ENCODE peak calls at places on chromosomes 16 and 17, in six cellular contexts. F is T-helper 22 cell, Q is Kasumi-1, Z is Calu3, N is GM03348, R is AG09319. O is an unnamed sample.

GRCh38 chr16:4273858-4274291 is 1.1 kb upstream of the TFAP4 start:
- DNase-seq in Z (peak), N (peak), Q (peak), F (no peak), R (no peak), O (no peak)

GRCh38 chr17:65334391-65334790 is 197.2 kb downstream of the RGS9 start:
- DNase-seq in Q (no peak), N (no peak), R (no peak), Z (no peak), F (no peak), O (no peak)

GRCh38 chr17:37530420-37530819 is 40.7 kb downstream of the DUSP14 start:
- DNase-seq in R (no peak), Q (no peak), N (no peak), F (no peak), Z (no peak), O (no peak)

GRCh38 chr17:7719661-7720060 is 2.1 kb downstream of the DNAH2 start:
- DNase-seq in R (no peak), F (no peak), Q (no peak), Z (no peak), N (no peak), O (no peak)

GRCh38 chr17:3008336-3009279 is 54.8 kb downstream of the OR1D5 start:
- DNase-seq in Q (no peak), F (no peak), Z (no peak), N (no peak), R (no peak), O (no peak)

GRCh38 chr16:88672776-88673175 is 9.9 kb upstream of the MVD start:
- DNase-seq in F (no peak), Q (no peak), Z (no peak), R (no peak), N (no peak), O (no peak)

GRCh38 chr16:82011199-82011641 is at the start of gene SDR42E1:
- DNase-seq in N (no peak), R (no peak), F (peak), Z (peak), Q (no peak), O (no peak)

GRCh38 chr17:42680331-42680808 is 1.3 kb downstream of the CCR10 start:
- DNase-seq in N (no peak), F (no peak), Z (no peak), R (no peak), Q (no peak), O (no peak)

GRCh38 chr17:1730345-1731193 is 6.1 kb downstream of the WDR81 start:
- DNase-seq in R (peak), Z (no peak), Q (no peak), N (no peak), F (no peak), O (no peak)

GRCh38 chr17:63961355-63962207 is 11.1 kb downstream of the SCN4A start:
- DNase-seq in R (no peak), N (peak), Z (no peak), Q (no peak), F (peak), O (peak)

GRCh38 chr17:7186241-7186640 is 7.1 kb upstream of the ASGR1 start:
- DNase-seq in F (no peak), Q (peak), N (no peak), Z (no peak), R (no peak), O (no peak)

GRCh38 chr16:77234611-77235010 is 35.4 kb downstream of the SYCE1L start:
- DNase-seq in Q (no peak), R (no peak), F (no peak), N (no peak), Z (peak), O (no peak)

GRCh38 chr16:69927056-69927757 is 23.9 kb upstream of the CLEC18A start:
- DNase-seq in N (peak), Q (no peak), F (no peak), Z (no peak), R (no peak), O (no peak)

GRCh38 chr17:55304171-55304859 is 39.6 kb downstream of the HLF start:
- DNase-seq in F (no peak), N (no peak), Z (no peak), Q (no peak), R (no peak), O (no peak)

GRCh38 chr17:50618941-50619340 is 15.7 kb upstream of the ABCC3 start:
- DNase-seq in Q (no peak), F (no peak), N (peak), Z (no peak), R (no peak), O (no peak)

GRCh38 chr17:64378890-64379354 is 11.7 kb downstream of the PECAM1 start:
- DNase-seq in R (no peak), F (no peak), Q (no peak), Z (no peak), N (no peak), O (no peak)

GRCh38 chr17:73888875-73889274 is 244.6 kb upstream of the SDK2 start:
- DNase-seq in R (no peak), N (no peak), F (no peak), Q (no peak), Z (no peak), O (no peak)

GRCh38 chr17:32551186-32551955 is 64.6 kb downstream of the CDK5R1 start:
- DNase-seq in Q (peak), R (no peak), F (no peak), N (peak), Z (peak), O (no peak)

GRCh38 chr16:68936729-68937631 is 93.6 kb downstream of the TANGO6 start:
- DNase-seq in Z (no peak), Q (peak), R (no peak), N (peak), F (no peak), O (no peak)

GRCh38 chr17:163514-164103 is 17.8 kb downstream of the DOC2B start:
- DNase-seq in R (no peak), Z (peak), Q (no peak), N (no peak), F (no peak), O (no peak)

GRCh38 chr17:45740553-45741330 is 43.4 kb upstream of the CRHR1 start:
- DNase-seq in N (peak), R (no peak), Q (no peak), F (no peak), Z (peak), O (no peak)

GRCh38 chr17:58046230-58047094 is 36.8 kb upstream of the DYNLL2 start:
- DNase-seq in Z (no peak), R (no peak), N (peak), F (no peak), Q (no peak), O (no peak)

GRCh38 chr17:77186141-77186604 is 45.4 kb downstream of the SEC14L1 start:
- DNase-seq in F (no peak), Q (no peak), R (no peak), Z (no peak), N (no peak), O (no peak)

GRCh38 chr16:58462997-58463891 is 36.7 kb upstream of the NDRG4 start:
- DNase-seq in F (no peak), Q (no peak), Z (peak), R (no peak), N (peak), O (no peak)

GRCh38 chr16:1430759-1431496 is at the start of gene PERCC1:
- DNase-seq in Z (no peak), F (no peak), Q (no peak), R (no peak), N (no peak), O (no peak)

GRCh38 chr16:28826141-28826540 is 3.3 kb downstream of the ATXN2L start:
- DNase-seq in R (no peak), Q (no peak), F (no peak), N (no peak), Z (no peak), O (no peak)

GRCh38 chr16:3443108-3444031 is at the start of the genes NAA60 and ZNF597:
- DNase-seq in N (peak), R (peak), Z (peak), Q (no peak), F (peak), O (peak)

GRCh38 chr17:50520483-50520882 is 12.1 kb upstream of the EPN3 start:
- DNase-seq in N (no peak), Z (no peak), Q (no peak), R (no peak), F (no peak), O (no peak)